ENCODE peak calls at places on chromosomes 5 and 9, in nine cellular contexts. Z, K, X, O, T, V, P, U and R are unnamed samples.

GRCh38 chr5:158589939-158590338 is 509.8 kb downstream of the EBF1 start:
- DNase-seq in Z (no peak), K (no peak), X (no peak), O (no peak), T (peak), V (peak), P (no peak), U (no peak), R (no peak)

GRCh38 chr9:34686231-34686630 is 4.8 kb downstream of the CCL19 start:
- DNase-seq in Z (no peak), K (peak), X (no peak), O (no peak), T (peak), V (no peak), P (no peak), U (peak), R (no peak)

GRCh38 chr5:170632266-170632984 is 128.6 kb downstream of the KCNIP1 start:
- DNase-seq in Z (no peak), K (no peak), X (no peak), O (no peak), T (no peak), V (no peak), P (no peak), U (no peak), R (no peak)

GRCh38 chr9:26928966-26929495 is 18.0 kb downstream of the PLAA start:
- DNase-seq in Z (no peak), K (no peak), X (no peak), O (no peak), T (no peak), V (no peak), P (no peak), U (no peak), R (no peak)

GRCh38 chr5:141808857-141809256 is 69.4 kb downstream of the PCDH1 start:
- DNase-seq in Z (no peak), K (no peak), X (no peak), O (no peak), T (no peak), V (no peak), P (no peak), U (no peak), R (no peak)

GRCh38 chr5:61332369-61332745 is 299 bp downstream of the ZSWIM6 start:
- DNase-seq in Z (no peak), K (peak), X (peak), O (no peak), T (peak), V (no peak), P (no peak), U (peak), R (peak)

GRCh38 chr9:14358523-14358922 is 44.6 kb upstream of the NFIB start:
- DNase-seq in Z (peak), K (no peak), X (no peak), O (no peak), T (no peak), V (no peak), P (peak), U (no peak), R (no peak)

GRCh38 chr9:109101810-109102209 is 17.9 kb downstream of the TMEM245 start:
- DNase-seq in Z (peak), K (no peak), X (no peak), O (no peak), T (peak), V (peak), P (peak), U (no peak), R (no peak)

GRCh38 chr5:14749579-14750091 is 85.1 kb downstream of the OTULIN start:
- DNase-seq in Z (peak), K (no peak), X (no peak), O (no peak), T (no peak), V (no peak), P (peak), U (no peak), R (no peak)

GRCh38 chr5:121853853-121854252 is 2.2 kb downstream of the FTMT start:
- DNase-seq in Z (no peak), K (no peak), X (no peak), O (no peak), T (no peak), V (no peak), P (no peak), U (no peak), R (no peak)

GRCh38 chr5:74579215-74579614 is 61.3 kb downstream of the ENC1 start:
- DNase-seq in Z (no peak), K (no peak), X (no peak), O (no peak), T (peak), V (no peak), P (no peak), U (no peak), R (no peak)

GRCh38 chr5:154358410-154359221 is 87.2 kb upstream of the SAP30L start:
- DNase-seq in Z (no peak), K (no peak), X (no peak), O (no peak), T (peak), V (peak), P (no peak), U (no peak), R (no peak)

GRCh38 chr5:119527346-119527745 is 75.0 kb downstream of the HSD17B4 start:
- DNase-seq in Z (peak), K (no peak), X (no peak), O (no peak), T (no peak), V (no peak), P (peak), U (no peak), R (no peak)

GRCh38 chr5:41510176-41510831 is at the start of gene PLCXD3:
- DNase-seq in Z (no peak), K (peak), X (peak), O (no peak), T (peak), V (peak), P (peak), U (peak), R (peak)

GRCh38 chr5:178069909-178070308 is 43.4 kb upstream of the N4BP3 start:
- DNase-seq in Z (peak), K (no peak), X (no peak), O (no peak), T (peak), V (peak), P (peak), U (no peak), R (no peak)

GRCh38 chr5:43192558-43193170 is 639 bp downstream of the NIM1K start:
- DNase-seq in Z (peak), K (no peak), X (no peak), O (no peak), T (peak), V (peak), P (peak), U (peak), R (no peak)

GRCh38 chr5:61767231-61768080 is 435.4 kb downstream of the ZSWIM6 start:
- DNase-seq in Z (no peak), K (no peak), X (no peak), O (no peak), T (no peak), V (no peak), P (no peak), U (no peak), R (no peak)

GRCh38 chr5:39661026-39661779 is 236.4 kb upstream of the DAB2 start:
- DNase-seq in Z (no peak), K (no peak), X (no peak), O (no peak), T (no peak), V (peak), P (peak), U (no peak), R (no peak)

GRCh38 chr9:133955821-133956411 is 36.2 kb downstream of the VAV2 start:
- DNase-seq in Z (peak), K (no peak), X (no peak), O (no peak), T (peak), V (peak), P (no peak), U (peak), R (peak)

GRCh38 chr5:10333154-10334006 is 20.1 kb upstream of the MARCHF6 start:
- DNase-seq in Z (peak), K (peak), X (peak), O (no peak), T (peak), V (no peak), P (peak), U (peak), R (peak)

GRCh38 chr9:127899200-127899943 is at the start of gene ST6GALNAC6:
- DNase-seq in Z (peak), K (peak), X (peak), O (no peak), T (peak), V (peak), P (peak), U (peak), R (peak)

GRCh38 chr5:52844885-52845284 is 57.2 kb downstream of the ITGA1 start:
- DNase-seq in Z (peak), K (no peak), X (no peak), O (no peak), T (peak), V (peak), P (no peak), U (no peak), R (no peak)

DNA sequence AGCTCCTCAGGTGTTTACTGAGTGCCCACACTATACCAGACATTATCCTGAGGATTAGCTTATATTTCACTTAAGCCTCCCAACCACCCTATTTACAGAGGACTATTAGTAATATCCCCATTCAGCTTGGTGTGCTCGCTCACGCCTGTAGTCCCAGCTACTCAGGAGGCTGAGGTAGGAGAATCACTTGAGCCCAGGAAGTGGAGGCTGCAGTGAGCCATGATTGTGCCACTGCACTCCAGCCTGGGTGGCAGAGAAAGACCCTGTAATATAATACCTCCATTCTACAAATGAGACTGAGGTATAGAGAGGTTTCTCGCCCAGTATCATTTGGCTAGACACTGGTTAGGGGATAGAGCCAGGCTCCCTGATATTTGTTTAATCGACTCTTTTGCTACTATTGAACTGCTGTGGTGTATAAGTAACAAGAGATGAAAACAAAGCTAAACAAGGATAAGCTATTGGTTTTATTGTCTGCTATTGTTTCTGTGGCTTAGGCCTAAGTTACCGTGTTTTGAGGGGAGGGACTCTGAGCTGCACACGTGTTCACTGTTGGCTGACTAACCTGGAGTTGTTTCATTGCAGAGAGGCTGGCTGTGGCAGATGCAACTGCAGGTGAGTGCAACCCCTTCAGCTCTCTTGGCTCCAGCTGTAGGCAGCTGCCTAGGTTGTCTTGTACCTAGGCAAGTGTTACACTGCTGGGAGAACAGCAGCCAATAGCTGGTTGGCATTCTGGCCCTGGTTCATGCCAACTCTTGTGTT is 17.8 kb upstream of the MATR3 start:
- DNase-seq in Z (no peak), K (no peak), X (no peak), O (no peak), T (no peak), V (no peak), P (peak), U (no peak), R (no peak)
- H3K4me3 ChIP-seq in Z (no peak), K (peak), X (no peak), O (peak), T (peak), V (peak), P (peak), U (peak), R (no peak)

GRCh38 chr5:148836272-148837250 is 10.2 kb downstream of the ADRB2 start:
- DNase-seq in Z (no peak), K (no peak), X (no peak), O (no peak), T (no peak), V (no peak), P (peak), U (no peak), R (no peak)
- H3K4me3 ChIP-seq in Z (no peak), K (no peak), X (no peak), O (no peak), T (no peak), V (no peak), P (no peak), U (no peak), R (no peak)

GRCh38 chr9:37909326-37909725 is 5.4 kb upstream of the SLC25A51 start:
- DNase-seq in Z (no peak), K (no peak), X (no peak), O (no peak), T (no peak), V (no peak), P (no peak), U (no peak), R (no peak)

GRCh38 chr9:37908698-37909186 is 4.8 kb upstream of the SLC25A51 start:
- DNase-seq in Z (peak), K (no peak), X (no peak), O (no peak), T (peak), V (no peak), P (peak), U (no peak), R (no peak)

GRCh38 chr9:37906312-37907239 is 2.6 kb upstream of the SLC25A51 start:
- DNase-seq in Z (no peak), K (no peak), X (no peak), O (no peak), T (no peak), V (no peak), P (no peak), U (no peak), R (peak)

GRCh38 chr9:37910271-37910670 is 6.3 kb upstream of the SLC25A51 start:
- DNase-seq in Z (no peak), K (no peak), X (no peak), O (no peak), T (no peak), V (no peak), P (no peak), U (no peak), R (peak)

GRCh38 chr9:37908283-37908682 is 4.4 kb upstream of the SLC25A51 start:
- DNase-seq in Z (no peak), K (no peak), X (no peak), O (no peak), T (peak), V (no peak), P (no peak), U (no peak), R (no peak)
- H3K4me3 ChIP-seq in Z (no peak), K (no peak), X (no peak), O (no peak), T (no peak), V (no peak), P (no peak), U (no peak), R (no peak)

DNA sequence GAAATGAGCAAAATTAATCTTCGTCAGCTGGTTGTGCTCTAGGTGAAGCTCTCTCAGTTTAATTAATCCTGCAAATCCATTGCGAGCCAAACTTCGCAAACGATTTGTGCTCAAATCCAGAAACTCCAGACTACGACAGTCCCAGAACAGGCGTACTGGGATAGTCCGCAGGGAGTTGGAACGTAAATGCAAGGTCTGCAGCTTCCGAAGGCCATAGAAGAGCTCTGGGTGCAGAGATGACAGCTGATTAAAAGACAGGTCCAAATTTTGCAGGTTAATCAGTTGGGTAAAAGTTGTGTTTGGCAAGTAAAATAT is 1.3 kb downstream of the LRRTM2 start:
- DNase-seq in Z (no peak), K (no peak), X (no peak), O (no peak), T (no peak), V (no peak), P (no peak), U (no peak), R (no peak)
- H3K4me3 ChIP-seq in Z (no peak), K (no peak), X (no peak), O (no peak), T (no peak), V (no peak), P (no peak), U (no peak), R (no peak)

DNA sequence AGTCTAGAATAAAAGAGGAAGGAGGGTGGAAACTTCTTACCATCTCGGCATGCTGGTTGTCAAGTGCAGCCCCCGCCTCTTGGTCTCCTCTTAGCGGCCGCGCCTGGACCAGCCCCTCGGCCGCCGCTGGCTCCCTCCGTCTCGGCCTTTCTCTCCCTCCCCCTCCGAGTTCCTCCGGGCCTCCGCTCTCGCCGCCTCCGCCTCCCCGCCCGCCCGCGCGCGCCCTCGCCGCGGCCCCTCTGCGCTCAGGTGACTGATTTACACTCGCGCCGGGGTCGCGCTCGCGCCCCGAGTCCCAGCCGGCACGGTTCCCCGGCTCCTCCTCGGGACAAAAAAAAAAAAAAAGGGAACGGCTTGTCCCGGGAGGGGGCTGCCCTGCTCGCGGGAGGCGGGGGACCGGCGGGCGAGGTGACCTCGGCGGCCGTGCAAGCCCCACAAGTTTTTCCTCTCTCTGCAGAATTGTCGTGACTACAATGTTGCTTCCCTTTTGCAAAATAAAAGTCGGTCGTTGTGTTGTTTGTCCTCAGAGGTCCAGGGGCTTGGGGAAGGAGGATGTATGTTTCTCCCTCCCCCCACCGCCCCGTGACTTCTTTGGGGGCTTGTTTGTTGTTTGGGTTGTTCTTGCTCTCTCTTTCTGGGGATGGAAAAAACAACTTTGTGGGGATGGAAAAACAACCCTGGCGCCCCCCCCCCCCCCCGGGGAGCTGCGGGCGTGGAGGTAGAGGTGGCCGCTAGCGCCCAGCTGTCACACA is at the start of gene BNC2:
- DNase-seq in Z (peak), K (peak), X (peak), O (no peak), T (peak), V (peak), P (no peak), U (peak), R (no peak)
- H3K4me3 ChIP-seq in Z (peak), K (peak), X (peak), O (peak), T (peak), V (peak), P (peak), U (peak), R (peak)

GRCh38 chr5:31185951-31186350 is 7.5 kb upstream of the CDH6 start:
- DNase-seq in Z (no peak), K (no peak), X (no peak), O (no peak), T (no peak), V (no peak), P (no peak), U (no peak), R (no peak)

GRCh38 chr5:31182146-31182545 is 11.3 kb upstream of the CDH6 start:
- DNase-seq in Z (no peak), K (no peak), X (no peak), O (no peak), T (no peak), V (no peak), P (no peak), U (no peak), R (no peak)

GRCh38 chr5:31186672-31187267 is 6.7 kb upstream of the CDH6 start:
- DNase-seq in Z (peak), K (no peak), X (no peak), O (peak), T (peak), V (peak), P (peak), U (no peak), R (no peak)

GRCh38 chr5:31181376-31181987 is 12.0 kb upstream of the CDH6 start:
- DNase-seq in Z (no peak), K (no peak), X (no peak), O (no peak), T (no peak), V (no peak), P (no peak), U (no peak), R (no peak)
- H3K4me3 ChIP-seq in Z (no peak), K (no peak), X (no peak), O (no peak), T (no peak), V (no peak), P (no peak), U (no peak), R (no peak)